ENCODE peak calls at places on chromosomes 1 and 21, in eight cellular contexts. One of them, this sample, is unnamed.

GRCh38 chr1:116769561-116769977 is 15.3 kb downstream of the CD2 start:
- DNase-seq in astrocyte of the spinal cord: peak; percentile 67
- DNase-seq in GM23338: no peak
- DNase-seq in GM13977: peak; percentile 35
- DNase-seq in heart left ventricle: no peak
- DNase-seq in OCI-LY7: peak; percentile 92
- DNase-seq in fibroblast of pulmonary artery: peak; percentile 42
- DNase-seq in breast epithelium: no peak
- DNase-seq in this sample: peak; percentile 53

GRCh38 chr1:66585002-66585401 is 51.0 kb downstream of the SGIP1 start:
- DNase-seq in fibroblast of pulmonary artery: no peak
- DNase-seq in GM13977: no peak
- DNase-seq in heart left ventricle: no peak
- DNase-seq in astrocyte of the spinal cord: no peak
- DNase-seq in GM23338: no peak
- DNase-seq in OCI-LY7: no peak
- DNase-seq in breast epithelium: no peak
- DNase-seq in this sample: no peak

GRCh38 chr21:42495027-42495426 is 997 bp downstream of the RSPH1 start:
- DNase-seq in astrocyte of the spinal cord: no peak
- DNase-seq in GM23338: no peak
- DNase-seq in GM13977: no peak
- DNase-seq in OCI-LY7: no peak
- DNase-seq in breast epithelium: no peak
- DNase-seq in fibroblast of pulmonary artery: no peak
- DNase-seq in heart left ventricle: no peak
- DNase-seq in this sample: no peak

GRCh38 chr1:181142096-181143043 is 53.9 kb downstream of the IER5 start:
- DNase-seq in astrocyte of the spinal cord: peak; percentile 86
- DNase-seq in heart left ventricle: peak; percentile 93
- DNase-seq in breast epithelium: peak; percentile 87
- DNase-seq in GM23338: peak; percentile 94
- DNase-seq in GM13977: peak; percentile 75
- DNase-seq in OCI-LY7: peak; percentile 76
- DNase-seq in fibroblast of pulmonary artery: peak; percentile 88
- DNase-seq in this sample: peak; percentile 81

GRCh38 chr1:21149862-21150432 is 26.8 kb downstream of the EIF4G3 start:
- DNase-seq in GM13977: no peak
- DNase-seq in fibroblast of pulmonary artery: peak; percentile 87
- DNase-seq in astrocyte of the spinal cord: peak; percentile 97
- DNase-seq in GM23338: peak; percentile 31
- DNase-seq in heart left ventricle: no peak
- DNase-seq in breast epithelium: no peak
- DNase-seq in OCI-LY7: no peak
- DNase-seq in this sample: no peak

GRCh38 chr1:115229016-115229415 is 109.0 kb downstream of the NGF start:
- DNase-seq in OCI-LY7: no peak
- DNase-seq in breast epithelium: no peak
- DNase-seq in heart left ventricle: no peak
- DNase-seq in fibroblast of pulmonary artery: no peak
- DNase-seq in GM13977: no peak
- DNase-seq in astrocyte of the spinal cord: no peak
- DNase-seq in GM23338: no peak
- DNase-seq in this sample: no peak

GRCh38 chr21:16169102-16169511 is 439.3 kb downstream of the USP25 start:
- DNase-seq in breast epithelium: no peak
- DNase-seq in fibroblast of pulmonary artery: peak; percentile 9
- DNase-seq in GM23338: no peak
- DNase-seq in OCI-LY7: no peak
- DNase-seq in GM13977: no peak
- DNase-seq in astrocyte of the spinal cord: peak; percentile 51
- DNase-seq in heart left ventricle: no peak
- DNase-seq in this sample: no peak

GRCh38 chr1:202618387-202619022 is 91.7 kb downstream of the SYT2 start:
- DNase-seq in GM23338: no peak
- DNase-seq in heart left ventricle: no peak
- DNase-seq in OCI-LY7: no peak
- DNase-seq in fibroblast of pulmonary artery: peak; percentile 43
- DNase-seq in astrocyte of the spinal cord: peak; percentile 88
- DNase-seq in GM13977: peak; percentile 53
- DNase-seq in breast epithelium: no peak
- DNase-seq in this sample: peak; percentile 62

GRCh38 chr1:55010887-55011217 is 12.1 kb downstream of the BSND start:
- DNase-seq in fibroblast of pulmonary artery: no peak
- DNase-seq in astrocyte of the spinal cord: no peak
- DNase-seq in OCI-LY7: no peak
- DNase-seq in heart left ventricle: no peak
- DNase-seq in breast epithelium: no peak
- DNase-seq in GM23338: peak; percentile 59
- DNase-seq in GM13977: no peak
- DNase-seq in this sample: no peak

GRCh38 chr1:107941123-107941522 is 23.9 kb downstream of the VAV3 start:
- DNase-seq in fibroblast of pulmonary artery: peak; percentile 46
- DNase-seq in astrocyte of the spinal cord: no peak
- DNase-seq in GM23338: no peak
- DNase-seq in GM13977: no peak
- DNase-seq in heart left ventricle: no peak
- DNase-seq in OCI-LY7: no peak
- DNase-seq in breast epithelium: no peak
- DNase-seq in this sample: no peak

GRCh38 chr1:24284156-24284471 is 35.0 kb upstream of the GRHL3 start:
- DNase-seq in OCI-LY7: no peak
- DNase-seq in heart left ventricle: no peak
- DNase-seq in breast epithelium: no peak
- DNase-seq in GM13977: no peak
- DNase-seq in GM23338: no peak
- DNase-seq in fibroblast of pulmonary artery: no peak
- DNase-seq in astrocyte of the spinal cord: no peak
- DNase-seq in this sample: no peak

GRCh38 chr1:153985984-153986761 is at the start of gene RAB13:
- DNase-seq in breast epithelium: peak; percentile 88
- DNase-seq in OCI-LY7: no peak
- DNase-seq in GM13977: peak; percentile 56
- DNase-seq in heart left ventricle: peak; percentile 91
- DNase-seq in astrocyte of the spinal cord: peak; percentile 85
- DNase-seq in GM23338: peak; percentile 91
- DNase-seq in fibroblast of pulmonary artery: peak; percentile 86
- DNase-seq in this sample: peak; percentile 52

GRCh38 chr1:20526267-20526666 is 18.3 kb upstream of the MUL1 start:
- DNase-seq in breast epithelium: no peak
- DNase-seq in fibroblast of pulmonary artery: no peak
- DNase-seq in heart left ventricle: no peak
- DNase-seq in OCI-LY7: no peak
- DNase-seq in GM23338: no peak
- DNase-seq in GM13977: no peak
- DNase-seq in astrocyte of the spinal cord: no peak
- DNase-seq in this sample: no peak

DNA sequence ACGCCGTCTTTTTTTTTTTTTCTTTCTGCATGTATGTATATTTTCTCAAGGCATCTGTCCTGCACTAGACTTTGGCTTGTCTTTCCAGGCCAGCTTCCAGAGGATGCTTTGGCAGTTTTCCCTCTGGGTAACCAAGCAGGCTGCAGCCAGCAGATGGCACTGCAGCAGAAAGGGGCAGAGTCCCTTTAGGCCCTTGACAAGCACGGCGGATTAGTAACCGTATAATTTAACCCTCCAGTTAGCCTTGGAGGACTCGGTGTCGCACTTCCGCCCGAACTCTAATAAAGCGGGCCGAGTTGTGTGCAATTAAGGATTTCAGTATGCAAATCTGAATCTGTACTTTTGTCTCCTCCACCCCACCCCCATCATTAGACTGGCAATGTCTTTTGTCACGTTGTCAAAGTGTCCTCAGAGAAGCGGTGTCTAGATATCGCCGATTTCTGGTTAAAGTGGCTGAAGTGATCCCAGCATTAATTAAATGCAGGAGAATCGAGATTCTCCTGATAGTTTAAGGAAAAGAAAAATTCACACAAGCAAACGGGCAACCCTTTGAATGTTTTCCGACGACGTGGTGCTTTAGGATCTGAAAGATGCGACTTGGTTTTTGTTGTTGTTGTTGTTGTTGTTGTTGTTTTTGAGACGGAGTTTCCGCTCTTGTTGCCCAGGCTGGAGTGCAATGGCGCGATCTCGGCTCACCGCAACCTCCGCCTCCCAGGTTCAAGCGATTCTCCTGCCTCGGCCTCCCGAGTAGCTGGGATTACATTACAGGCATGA is 1.1 kb upstream of the TMEM167B start:
- DNase-seq in OCI-LY7: peak; percentile 87
- DNase-seq in GM13977: peak; percentile 57
- DNase-seq in astrocyte of the spinal cord: peak; percentile 65
- DNase-seq in GM23338: peak; percentile 93
- DNase-seq in breast epithelium: peak; percentile 82
- DNase-seq in fibroblast of pulmonary artery: peak; percentile 77
- DNase-seq in heart left ventricle: no peak
- DNase-seq in this sample: peak; percentile 53
- TF ChIP-seq CTCF in OCI-LY7: peak; percentile 95
- TF ChIP-seq CTCF in GM13977: peak; percentile 59
- TF ChIP-seq CTCF in astrocyte of the spinal cord: peak; percentile 69
- TF ChIP-seq CTCF in GM23338: peak; percentile 95
- TF ChIP-seq CTCF in breast epithelium: peak; percentile 47
- TF ChIP-seq CTCF in fibroblast of pulmonary artery: peak; percentile 68
- TF ChIP-seq CTCF in heart left ventricle: peak; percentile 42
- TF ChIP-seq CTCF in this sample: peak; percentile 36

GRCh38 chr1:38361566-38361965 is 315.0 kb upstream of the POU3F1 start:
- DNase-seq in GM23338: no peak
- DNase-seq in GM13977: no peak
- DNase-seq in fibroblast of pulmonary artery: no peak
- DNase-seq in astrocyte of the spinal cord: no peak
- DNase-seq in heart left ventricle: no peak
- DNase-seq in breast epithelium: no peak
- DNase-seq in OCI-LY7: no peak
- DNase-seq in this sample: no peak

DNA sequence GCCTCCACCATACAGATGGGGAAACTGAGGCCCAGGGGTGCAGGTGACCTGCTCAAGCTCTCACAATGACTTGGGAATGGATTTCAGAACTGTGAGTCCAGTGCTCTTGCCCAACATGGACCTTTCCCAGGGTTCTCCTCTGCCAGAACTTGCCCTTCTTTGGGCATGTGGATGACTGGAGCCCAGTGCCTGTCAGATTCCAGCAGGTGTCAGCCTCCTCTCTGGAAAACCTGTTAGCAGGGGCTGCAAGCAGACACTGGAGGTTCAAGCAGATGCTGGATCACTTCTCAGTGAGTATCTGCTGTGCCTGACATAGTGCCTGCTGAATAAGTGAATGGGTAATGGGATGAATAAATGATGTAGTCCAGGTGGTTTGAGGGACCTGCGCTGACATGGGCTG is 314.2 kb upstream of the POU3F1 start:
- DNase-seq in heart left ventricle: no peak
- DNase-seq in astrocyte of the spinal cord: no peak
- DNase-seq in breast epithelium: no peak
- DNase-seq in fibroblast of pulmonary artery: no peak
- DNase-seq in GM23338: peak; percentile 8
- DNase-seq in OCI-LY7: peak; percentile 23
- DNase-seq in GM13977: no peak
- DNase-seq in this sample: no peak
- TF ChIP-seq CTCF in heart left ventricle: no peak
- TF ChIP-seq CTCF in astrocyte of the spinal cord: no peak
- TF ChIP-seq CTCF in breast epithelium: no peak
- TF ChIP-seq CTCF in fibroblast of pulmonary artery: no peak
- TF ChIP-seq CTCF in GM23338: peak; percentile 74
- TF ChIP-seq CTCF in OCI-LY7: no peak
- TF ChIP-seq CTCF in GM13977: no peak
- TF ChIP-seq CTCF in this sample: no peak

DNA sequence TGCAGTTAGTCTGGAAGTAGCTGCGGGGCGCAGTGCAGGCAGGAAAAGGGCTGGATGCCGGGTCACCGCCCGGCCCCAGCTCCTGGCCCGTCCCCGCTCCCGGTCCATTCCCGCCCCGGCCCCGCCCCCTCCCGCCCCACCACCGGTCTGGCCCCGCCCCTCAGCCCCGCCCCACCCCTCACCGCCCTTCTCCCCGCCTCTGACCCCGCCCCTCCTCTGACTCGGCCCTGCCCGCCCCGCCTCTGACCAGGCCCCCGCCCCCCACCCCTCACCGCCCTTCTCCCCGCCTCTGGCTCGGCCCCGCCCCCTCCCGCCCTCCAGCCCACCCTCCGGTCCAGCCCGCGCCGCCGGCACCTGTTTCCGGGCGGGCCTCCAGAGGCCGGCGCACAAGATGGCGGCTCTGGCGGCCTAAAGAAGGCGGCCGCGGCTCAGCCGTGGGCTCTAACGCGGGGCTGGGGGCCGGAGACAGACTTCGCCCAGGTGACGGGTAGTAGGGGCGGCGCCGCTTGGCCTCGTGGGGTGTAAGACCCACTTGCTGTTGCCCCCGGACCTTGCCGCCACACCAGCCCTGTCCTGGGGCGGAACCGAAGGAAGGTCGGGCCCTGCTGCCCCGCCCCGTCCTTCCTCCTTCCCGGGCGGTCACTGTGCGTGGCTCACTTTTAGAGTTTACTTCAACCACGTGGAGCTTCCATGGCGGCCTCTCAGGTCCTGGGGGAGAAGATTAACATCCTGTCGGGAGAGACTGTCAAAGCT is at the start of gene UBIAD1:
- DNase-seq in astrocyte of the spinal cord: peak; percentile 89
- DNase-seq in breast epithelium: peak; percentile 83
- DNase-seq in fibroblast of pulmonary artery: peak; percentile 88
- DNase-seq in GM23338: peak; percentile 92
- DNase-seq in heart left ventricle: peak; percentile 93
- DNase-seq in OCI-LY7: peak; percentile 91
- DNase-seq in GM13977: peak; percentile 97
- DNase-seq in this sample: peak; percentile 98
- TF ChIP-seq CTCF in astrocyte of the spinal cord: no peak
- TF ChIP-seq CTCF in breast epithelium: no peak
- TF ChIP-seq CTCF in fibroblast of pulmonary artery: no peak
- TF ChIP-seq CTCF in GM23338: peak; percentile 55
- TF ChIP-seq CTCF in heart left ventricle: peak; percentile 11
- TF ChIP-seq CTCF in OCI-LY7: no peak
- TF ChIP-seq CTCF in GM13977: no peak
- TF ChIP-seq CTCF in this sample: no peak

DNA sequence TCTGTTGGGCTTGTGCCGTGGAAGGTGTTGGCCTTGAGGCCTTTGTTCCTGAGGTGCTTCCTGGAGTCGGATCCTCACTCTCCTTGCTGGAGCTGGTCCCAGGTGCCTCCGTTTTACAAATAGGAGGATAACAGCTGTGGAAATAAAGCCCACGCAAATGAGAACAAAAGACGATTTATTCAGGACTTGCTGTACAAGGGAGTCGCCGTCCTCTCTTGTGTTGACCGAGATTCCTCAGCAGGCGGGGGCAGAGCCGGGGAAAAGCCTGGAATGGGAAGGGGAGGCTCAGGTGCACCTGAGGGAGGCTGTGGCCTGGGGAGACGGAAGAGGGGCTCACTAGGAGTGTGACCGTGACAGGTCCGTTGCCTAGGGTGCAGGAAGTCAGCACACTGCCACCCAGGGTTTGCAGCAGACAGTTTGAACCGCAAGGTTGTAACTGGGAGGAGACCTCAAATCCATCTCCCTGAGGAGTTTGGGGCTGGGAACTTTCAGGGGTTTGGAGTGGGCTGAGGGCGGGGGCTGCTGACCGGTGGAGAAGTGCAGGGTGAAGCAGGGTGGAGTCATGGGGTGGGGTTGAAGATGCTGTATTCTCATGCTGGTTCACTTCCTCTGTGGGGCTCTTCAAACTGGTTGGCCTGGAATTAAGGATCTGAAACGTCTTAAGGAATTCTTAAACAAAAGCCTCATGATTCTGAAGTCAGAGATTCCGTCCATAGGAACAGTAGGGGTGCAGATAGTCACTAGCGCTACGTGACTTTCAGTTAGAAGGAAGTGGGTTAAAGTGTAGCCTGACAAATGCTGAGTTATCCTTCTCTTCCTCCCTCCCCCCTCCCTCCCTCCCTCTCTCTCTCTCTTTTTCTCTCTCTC is 2.6 kb upstream of the CSTB start:
- DNase-seq in heart left ventricle: peak; percentile 57
- DNase-seq in breast epithelium: no peak
- DNase-seq in GM23338: peak; percentile 45
- DNase-seq in GM13977: no peak
- DNase-seq in fibroblast of pulmonary artery: no peak
- DNase-seq in OCI-LY7: no peak
- DNase-seq in astrocyte of the spinal cord: peak; percentile 53
- DNase-seq in this sample: no peak
- TF ChIP-seq CTCF in heart left ventricle: no peak
- TF ChIP-seq CTCF in breast epithelium: no peak
- TF ChIP-seq CTCF in GM23338: no peak
- TF ChIP-seq CTCF in GM13977: no peak
- TF ChIP-seq CTCF in fibroblast of pulmonary artery: no peak
- TF ChIP-seq CTCF in OCI-LY7: no peak
- TF ChIP-seq CTCF in astrocyte of the spinal cord: no peak
- TF ChIP-seq CTCF in this sample: no peak